ENCODE peak calls at places on chromosome X, in seven cellular contexts. E is tibial artery, O is GM23338, Z is mesenchymal stem cell, H is SK-N-SH, S is right lobe of liver, W is transverse colon. G is an unnamed sample. For H3K36me3, the result is how much of the 10 kb centered on the place peaks cover.

GRCh38 chrX:7117587-7117986 is 29.9 kb upstream of the STS start:
- DNase-seq in E (no peak), O (peak), Z (no peak), H (no peak), S (no peak), W (no peak), G (no peak)

GRCh38 chrX:121931567-121931966 is 884.2 kb downstream of the GLUD2 start:
- DNase-seq in E (no peak), O (no peak), Z (no peak), H (no peak), S (no peak), W (no peak), G (no peak)

GRCh38 chrX:100090931-100091330 is 319.1 kb downstream of the PCDH19 start:
- DNase-seq in E (no peak), O (no peak), Z (peak), H (no peak), S (no peak), W (no peak), G (no peak)

GRCh38 chrX:100649550-100650356 is 5.8 kb downstream of the SRPX2 start:
- DNase-seq in E (peak), O (no peak), Z (peak), H (no peak), S (peak), W (peak), G (peak)

GRCh38 chrX:68490644-68491043 is 8.2 kb upstream of the YIPF6 start:
- DNase-seq in E (no peak), O (peak), Z (peak), H (peak), S (no peak), W (no peak), G (no peak)

GRCh38 chrX:19721726-19722370 is 165.6 kb downstream of the SH3KBP1 start:
- DNase-seq in E (no peak), O (no peak), Z (peak), H (no peak), S (peak), W (no peak), G (peak)

GRCh38 chrX:30935985-30936384 is 46.9 kb upstream of the TAB3 start:
- DNase-seq in E (no peak), O (peak), Z (peak), H (peak), S (peak), W (peak), G (no peak)

GRCh38 chrX:133926809-133927208 is 58.6 kb downstream of the GPC3 start:
- DNase-seq in E (no peak), O (peak), Z (no peak), H (no peak), S (no peak), W (no peak), G (no peak)

GRCh38 chrX:23952984-23953907 is 45.4 kb downstream of the CXorf58 start:
- DNase-seq in E (no peak), O (peak), Z (no peak), H (no peak), S (no peak), W (no peak), G (no peak)

GRCh38 chrX:87299563-87300160 is 217.9 kb upstream of the KLHL4 start:
- DNase-seq in E (no peak), O (peak), Z (peak), H (no peak), S (no peak), W (no peak), G (no peak)

GRCh38 chrX:107935200-107935599 is 47.0 kb downstream of the TEX13B start:
- DNase-seq in E (no peak), O (peak), Z (peak), H (no peak), S (no peak), W (no peak), G (no peak)

GRCh38 chrX:30302957-30303356 is 6.2 kb downstream of the NR0B1 start:
- DNase-seq in E (no peak), O (no peak), Z (no peak), H (no peak), S (peak), W (no peak), G (no peak)

GRCh38 chrX:39238017-39238416 is 436.8 kb downstream of the MID1IP1 start:
- DNase-seq in E (no peak), O (no peak), Z (no peak), H (no peak), S (no peak), W (no peak), G (no peak)

GRCh38 chrX:17521871-17522693 is 147.1 kb downstream of the NHS start:
- DNase-seq in E (no peak), O (peak), Z (no peak), H (peak), S (no peak), W (peak), G (no peak)

GRCh38 chrX:32532282-32532681 is 679.1 kb downstream of the DMD start:
- DNase-seq in E (no peak), O (no peak), Z (no peak), H (no peak), S (no peak), W (no peak), G (no peak)

GRCh38 chrX:38175140-38175539 is 45.5 kb downstream of the SRPX start:
- DNase-seq in E (no peak), O (peak), Z (peak), H (peak), S (peak), W (peak), G (no peak)

GRCh38 chrX:19888419-19888879 is 1.0 kb upstream of the SH3KBP1 start:
- DNase-seq in E (no peak), O (peak), Z (peak), H (peak), S (no peak), W (no peak), G (no peak)

GRCh38 chrX:43644124-43644701 is 11.9 kb upstream of the MAOA start:
- DNase-seq in E (no peak), O (no peak), Z (peak), H (no peak), S (no peak), W (no peak), G (no peak)

GRCh38 chrX:70664726-70665125 is 220.1 kb downstream of the DLG3 start:
- DNase-seq in E (no peak), O (peak), Z (peak), H (peak), S (no peak), W (no peak), G (no peak)

GRCh38 chrX:48683411-48683982 is at the start of gene WAS:
- DNase-seq in E (no peak), O (no peak), Z (no peak), H (no peak), S (no peak), W (peak), G (no peak)

GRCh38 chrX:106707771-106708454 is 18.6 kb upstream of the RNF128 start:
- DNase-seq in E (no peak), O (no peak), Z (peak), H (no peak), S (no peak), W (no peak), G (no peak)

GRCh38 chrX:107029752-107030151 is 29.7 kb upstream of the MORC4 start:
- DNase-seq in E (no peak), O (no peak), Z (no peak), H (no peak), S (no peak), W (no peak), G (no peak)

GRCh38 chrX:72038016-72038415 is 93.7 kb downstream of the RTL5 start:
- DNase-seq in E (no peak), O (no peak), Z (no peak), H (no peak), S (no peak), W (no peak), G (no peak)

GRCh38 chrX:2711441-2711840 is 20.3 kb downstream of the CD99 start:
- DNase-seq in E (no peak), O (no peak), Z (no peak), H (no peak), S (no peak), W (no peak), G (no peak)
- H3K36me3 ChIP-seq in E (under half), O (under half), Z (half or more), H (under half), S (under half), W (under half), G (under half)

DNA sequence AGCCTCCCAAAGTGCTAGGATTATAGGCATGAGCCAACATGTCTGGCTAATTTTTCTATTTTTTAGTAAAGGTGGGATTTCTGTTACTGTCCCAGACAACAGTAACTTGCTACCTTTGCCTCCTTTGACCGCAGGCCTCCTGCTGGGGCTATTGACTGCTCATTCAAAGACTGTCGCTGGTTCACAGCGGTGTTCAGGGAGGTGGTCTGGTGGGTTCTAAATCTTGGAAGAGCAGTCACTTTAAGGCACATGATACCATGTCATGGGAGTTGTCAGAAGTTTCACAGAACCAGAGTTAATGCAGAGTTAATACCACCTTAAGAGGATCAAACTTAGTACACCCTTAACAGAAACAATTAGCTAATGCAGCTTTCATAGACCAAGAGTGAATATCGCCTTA is 3.8 kb downstream of the ASMT start:
- DNase-seq in E (no peak), O (peak), Z (no peak), H (no peak), S (no peak), W (no peak), G (no peak)
- H3K27ac ChIP-seq in E (no peak), O (no peak), Z (no peak), H (no peak), S (no peak), W (no peak), G (no peak)

GRCh38 chrX:131763674-131764073 is 219.8 kb downstream of the OR13H1 start:
- DNase-seq in E (no peak), O (no peak), Z (no peak), H (peak), S (no peak), W (peak), G (no peak)
- H3K36me3 ChIP-seq in E (under half), O (under half), Z (under half), H (under half), S (under half), W (under half), G (under half)

DNA sequence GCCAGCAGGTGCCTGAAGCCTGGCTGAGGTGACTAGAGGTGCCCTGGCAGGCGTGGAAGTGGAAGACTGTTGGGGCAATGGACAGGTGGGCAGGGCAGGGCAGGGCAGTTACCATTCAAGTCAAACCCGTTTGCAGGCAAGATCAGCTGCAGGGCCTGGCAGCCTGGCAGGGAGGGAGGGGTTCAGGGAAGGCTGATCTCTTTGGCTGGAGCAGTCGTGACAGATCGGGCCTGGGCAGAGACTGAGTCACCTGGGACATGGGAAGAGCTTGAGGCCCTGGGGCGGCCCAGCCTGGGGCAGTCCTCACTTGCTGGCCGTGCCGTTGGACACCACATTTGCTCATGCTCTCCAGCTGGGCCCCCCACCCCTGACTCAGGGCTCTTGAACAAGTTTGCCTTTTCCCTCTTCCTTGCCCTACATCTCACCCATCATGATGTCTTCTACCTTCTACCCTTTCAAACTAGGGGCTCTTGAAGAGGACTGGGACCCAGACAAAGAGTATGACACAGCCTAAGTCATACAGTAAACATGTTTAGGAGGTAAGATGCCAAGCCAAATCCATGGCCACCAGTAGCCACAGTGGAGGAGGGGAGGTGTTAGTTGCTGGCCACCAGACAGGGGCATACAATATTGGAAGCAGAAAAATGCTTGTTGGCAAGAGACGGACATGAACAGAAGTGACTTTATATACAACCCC is 2.0 kb upstream of the ZNF185 start:
- DNase-seq in E (no peak), O (no peak), Z (no peak), H (no peak), S (no peak), W (peak), G (peak)
- H3K27ac ChIP-seq in E (no peak), O (no peak), Z (no peak), H (no peak), S (no peak), W (peak), G (no peak)

GRCh38 chrX:150544222-150544787 is 24.1 kb upstream of the MTM1 start:
- DNase-seq in E (no peak), O (peak), Z (no peak), H (no peak), S (no peak), W (peak), G (no peak)
- H3K36me3 ChIP-seq in E (under half), O (under half), Z (under half), H (under half), S (under half), W (under half), G (under half)

GRCh38 chrX:21947671-21948070 is 7.2 kb downstream of the SMS start:
- DNase-seq in E (no peak), O (no peak), Z (no peak), H (no peak), S (no peak), W (no peak), G (no peak)
- H3K27ac ChIP-seq in E (no peak), O (peak), Z (peak), H (no peak), S (no peak), W (peak), G (no peak)

GRCh38 chrX:45818913-45819312 is 618.2 kb upstream of the DIPK2B start:
- DNase-seq in E (no peak), O (no peak), Z (no peak), H (no peak), S (no peak), W (no peak), G (no peak)

GRCh38 chrX:45824471-45824870 is 623.8 kb upstream of the DIPK2B start:
- DNase-seq in E (peak), O (peak), Z (peak), H (peak), S (no peak), W (no peak), G (no peak)

GRCh38 chrX:45822124-45822523 is 621.4 kb upstream of the DIPK2B start:
- DNase-seq in E (no peak), O (no peak), Z (no peak), H (no peak), S (no peak), W (no peak), G (no peak)
- H3K36me3 ChIP-seq in E (under half), O (under half), Z (under half), H (under half), S (under half), W (under half), G (under half)

GRCh38 chrX:13897571-13897970 is 80.7 kb upstream of the GPM6B start:
- DNase-seq in E (no peak), O (no peak), Z (no peak), H (no peak), S (no peak), W (no peak), G (no peak)
- H3K27ac ChIP-seq in E (no peak), O (no peak), Z (no peak), H (no peak), S (no peak), W (no peak), G (no peak)

DNA sequence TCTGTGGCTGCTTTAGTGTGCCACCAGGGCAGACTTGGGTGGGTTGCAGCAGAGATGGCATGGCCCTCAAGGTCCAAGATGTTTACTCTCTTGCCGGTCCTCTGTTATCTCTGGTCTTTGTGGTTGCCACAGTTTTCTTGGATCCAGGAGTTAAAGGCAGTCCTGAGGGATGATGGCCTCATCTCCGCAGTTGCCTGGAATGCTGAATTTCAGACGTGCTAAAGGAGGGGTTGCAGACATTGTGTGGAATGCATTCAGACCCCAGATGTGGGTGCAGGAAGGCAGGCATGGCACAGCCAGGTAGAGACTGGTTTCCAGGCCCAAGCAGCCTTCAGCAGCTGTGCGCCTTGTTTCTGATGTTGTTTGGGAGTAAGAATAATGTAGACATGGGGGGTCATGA is 64.4 kb downstream of the TBL1X start:
- DNase-seq in E (no peak), O (peak), Z (no peak), H (no peak), S (no peak), W (no peak), G (no peak)
- H3K36me3 ChIP-seq in E (under half), O (under half), Z (under half), H (under half), S (under half), W (under half), G (under half)

G was measured in left lung.